ENCODE peak calls at places on chromosomes 12 and 14, in seven cellular contexts. A is fibroblast of pulmonary artery; P is central memory CD4-positive, alpha-beta T cell; D is sciatic nerve; B is left lung; F is ELR; T is heart right ventricle. G is an unnamed sample.
A peak's percentile ranks its signal among the peaks of the same experiment; 100 is the strongest.

GRCh38 chr12:2138294-2138693 is 85.5 kb downstream of the CACNA1C start:
- DNase-seq in A (no peak), P (no peak), D (no peak), B (no peak), F (no peak), T (no peak), G (no peak)

GRCh38 chr14:69592923-69593677 is 18.3 kb upstream of the SUSD6 start:
- DNase-seq in A (peak; percentile 73), P (no peak), D (peak; percentile 78), B (no peak), F (no peak), T (peak; percentile 34), G (peak; percentile 12)

GRCh38 chr12:21296751-21297406 is 37.8 kb downstream of the SLCO1A2 start:
- DNase-seq in A (peak; percentile 38), P (no peak), D (no peak), B (no peak), F (peak; percentile 43), T (no peak), G (no peak)

GRCh38 chr12:94818970-94819369 is 168.6 kb upstream of the TMCC3 start:
- DNase-seq in A (no peak), P (no peak), D (no peak), B (no peak), F (peak; percentile 12), T (peak; percentile 23), G (no peak)

GRCh38 chr12:108801736-108802665 is 55.4 kb downstream of the SSH1 start:
- DNase-seq in A (peak; percentile 66), P (no peak), D (no peak), B (no peak), F (peak; percentile 89), T (peak; percentile 52), G (no peak)

GRCh38 chr14:36580141-36580855 is 2.1 kb downstream of the NKX2-8 start:
- DNase-seq in A (no peak), P (no peak), D (no peak), B (no peak), F (no peak), T (no peak), G (no peak)

GRCh38 chr12:16135323-16135722 is 142.2 kb downstream of the SLC15A5 start:
- DNase-seq in A (no peak), P (no peak), D (no peak), B (no peak), F (no peak), T (no peak), G (no peak)

GRCh38 chr12:15528666-15529065 is 206.4 kb downstream of the PTPRO start:
- DNase-seq in A (no peak), P (no peak), D (no peak), B (no peak), F (no peak), T (no peak), G (no peak)

GRCh38 chr14:50954811-50955372 is 10.6 kb upstream of the PYGL start:
- DNase-seq in A (peak; percentile 83), P (no peak), D (no peak), B (no peak), F (peak; percentile 86), T (no peak), G (no peak)

GRCh38 chr12:118853634-118854033 is 127.7 kb upstream of the SRRM4 start:
- DNase-seq in A (no peak), P (no peak), D (no peak), B (no peak), F (peak; percentile 3), T (no peak), G (no peak)

GRCh38 chr12:71014180-71014785 is 93.7 kb upstream of the PTPRR start:
- DNase-seq in A (peak; percentile 88), P (no peak), D (no peak), B (no peak), F (peak; percentile 19), T (no peak), G (no peak)

GRCh38 chr12:58099476-58099875 is 158.1 kb downstream of the ATP23 start:
- DNase-seq in A (no peak), P (no peak), D (no peak), B (no peak), F (peak; percentile 9), T (no peak), G (no peak)

GRCh38 chr12:124385219-124385969 is 90.5 kb downstream of the RFLNA start:
- DNase-seq in A (peak; percentile 74), P (no peak), D (no peak), B (no peak), F (peak; percentile 98), T (no peak), G (no peak)

GRCh38 chr12:94616217-94616729 is 34.1 kb downstream of the TMCC3 start:
- DNase-seq in A (peak; percentile 13), P (no peak), D (no peak), B (peak; percentile 72), F (peak; percentile 82), T (no peak), G (no peak)

GRCh38 chr12:97404549-97404948 is 58.1 kb upstream of the RMST start:
- DNase-seq in A (peak; percentile 22), P (no peak), D (no peak), B (no peak), F (peak; percentile 26), T (peak; percentile 11), G (no peak)

GRCh38 chr12:34602213-34602940 is 580.1 kb downstream of the ALG10 start:
- DNase-seq in A (no peak), P (no peak), D (peak; percentile 31), B (peak; percentile 47), F (no peak), T (no peak), G (peak; percentile 55)

GRCh38 chr12:95614384-95614982 is 63.2 kb upstream of the USP44 start:
- DNase-seq in A (no peak), P (no peak), D (no peak), B (no peak), F (no peak), T (peak; percentile 74), G (no peak)

GRCh38 chr12:51326762-51327439 is 2.9 kb upstream of the BIN2 start:
- DNase-seq in A (peak; percentile 92), P (no peak), D (no peak), B (no peak), F (peak; percentile 56), T (peak; percentile 22), G (no peak)

GRCh38 chr14:104001003-104001402 is 58.7 kb upstream of the RD3L start:
- DNase-seq in A (no peak), P (no peak), D (no peak), B (no peak), F (no peak), T (no peak), G (no peak)

GRCh38 chr14:20848316-20848954 is 42.8 kb upstream of the RNASE3 start:
- DNase-seq in A (no peak), P (no peak), D (no peak), B (no peak), F (peak; percentile 74), T (no peak), G (no peak)

GRCh38 chr12:64682572-64683277 is 72.4 kb downstream of the RASSF3 start:
- DNase-seq in A (peak; percentile 96), P (no peak), D (no peak), B (no peak), F (no peak), T (peak; percentile 79), G (peak; percentile 72)

GRCh38 chr12:105166736-105167135 is 59.2 kb downstream of the WASHC4 start:
- DNase-seq in A (peak; percentile 26), P (no peak), D (no peak), B (no peak), F (no peak), T (no peak), G (no peak)

GRCh38 chr12:100901266-100901665 is 106.7 kb downstream of the ANO4 start:
- DNase-seq in A (no peak), P (no peak), D (no peak), B (no peak), F (peak; percentile 16), T (no peak), G (no peak)

GRCh38 chr14:78586681-78587080 is 416.5 kb downstream of the NRXN3 start:
- DNase-seq in A (no peak), P (no peak), D (no peak), B (no peak), F (no peak), T (no peak), G (no peak)

GRCh38 chr12:98352218-98352811 is 163.1 kb upstream of the TMPO start:
- DNase-seq in A (peak; percentile 85), P (no peak), D (no peak), B (no peak), F (peak; percentile 92), T (no peak), G (no peak)

GRCh38 chr12:82034769-82035168 is 275.6 kb upstream of the PPFIA2 start:
- DNase-seq in A (no peak), P (no peak), D (no peak), B (no peak), F (no peak), T (no peak), G (no peak)

GRCh38 chr14:57879516-57879915 is 13.6 kb upstream of the SLC35F4 start:
- DNase-seq in A (no peak), P (no peak), D (no peak), B (no peak), F (no peak), T (no peak), G (no peak)

GRCh38 chr14:105411017-105411941 is 8.3 kb upstream of the MTA1 start:
- DNase-seq in A (peak; percentile 29), P (no peak), D (peak; percentile 62), B (peak; percentile 89), F (peak; percentile 67), T (no peak), G (no peak)

GRCh38 chr14:77681196-77682157 is 26.3 kb downstream of the ALKBH1 start:
- DNase-seq in A (peak; percentile 7), P (no peak), D (no peak), B (no peak), F (peak; percentile 48), T (no peak), G (no peak)

GRCh38 chr12:131459666-131460365 is 251.1 kb upstream of the SFSWAP start:
- DNase-seq in A (no peak), P (no peak), D (no peak), B (peak; percentile 61), F (no peak), T (no peak), G (no peak)

GRCh38 chr12:15756822-15757221 is 32.4 kb downstream of the EPS8 start:
- DNase-seq in A (no peak), P (no peak), D (no peak), B (no peak), F (peak; percentile 65), T (no peak), G (no peak)

GRCh38 chr12:3077572-3078081 is 448 bp downstream of the TSPAN9 start:
- DNase-seq in A (peak; percentile 65), P (peak; percentile 24), D (peak; percentile 73), B (no peak), F (peak; percentile 28), T (peak; percentile 46), G (no peak)

GRCh38 chr12:98179151-98179550 is 336.2 kb upstream of the TMPO start:
- DNase-seq in A (no peak), P (no peak), D (no peak), B (no peak), F (no peak), T (no peak), G (no peak)